ENCODE peak calls at places on chromosome 11, in eight cellular contexts. L, S, I, G, C, Q, N and A are unnamed samples.

GRCh38 chr11:86446163-86446923 is 71.7 kb downstream of the CCDC81 start:
- DNase-seq in Q (no peak), S (no peak), N (no peak), G (no peak), C (no peak), I (no peak), L (no peak), A (no peak)

GRCh38 chr11:47257518-47258316 is at the start of gene NR1H3:
- DNase-seq in I (no peak), C (peak; percentile 46), G (peak; percentile 84), S (peak; percentile 59), Q (no peak), L (peak; percentile 92), N (no peak), A (peak; percentile 83)

GRCh38 chr11:30172158-30172557 is 58.7 kb upstream of the FSHB start:
- DNase-seq in C (no peak), Q (no peak), L (no peak), I (no peak), N (no peak), S (no peak), G (no peak), A (no peak)

GRCh38 chr11:35214792-35215193 is 75.8 kb downstream of the CD44 start:
- DNase-seq in C (no peak), L (peak; percentile 25), I (no peak), N (peak; percentile 82), Q (no peak), S (peak; percentile 99), G (peak; percentile 81), A (no peak)

GRCh38 chr11:11504071-11504470 is 117.7 kb downstream of the GALNT18 start:
- DNase-seq in I (no peak), G (no peak), Q (no peak), S (no peak), C (no peak), N (no peak), L (no peak), A (peak; percentile 52)

GRCh38 chr11:113796663-113797259 is 17.2 kb downstream of the CLDN25 start:
- DNase-seq in Q (no peak), C (peak; percentile 57), I (peak; percentile 24), L (peak; percentile 58), S (peak; percentile 52), G (peak; percentile 87), N (no peak), A (no peak)

GRCh38 chr11:72430743-72431570 is 3.4 kb downstream of the CLPB start:
- DNase-seq in I (no peak), S (peak; percentile 67), N (no peak), L (peak; percentile 74), G (peak; percentile 77), Q (no peak), C (peak; percentile 59), A (peak; percentile 26)

GRCh38 chr11:61129608-61130523 is 27.6 kb downstream of the CD5 start:
- DNase-seq in S (peak; percentile 90), L (peak; percentile 99), C (no peak), N (no peak), I (no peak), G (peak; percentile 96), Q (peak; percentile 91), A (peak; percentile 90)

GRCh38 chr11:12543596-12544415 is 130.4 kb upstream of the TEAD1 start:
- DNase-seq in L (no peak), C (no peak), I (no peak), N (no peak), S (no peak), Q (no peak), G (no peak), A (no peak)

GRCh38 chr11:130675456-130675855 is 227.0 kb downstream of the ADAMTS15 start:
- DNase-seq in L (no peak), G (no peak), I (no peak), C (no peak), Q (no peak), S (peak; percentile 60), N (no peak), A (no peak)

GRCh38 chr11:93034031-93034430 is 64.6 kb downstream of the MTNR1B start:
- DNase-seq in N (no peak), I (no peak), S (peak; percentile 85), C (no peak), Q (no peak), L (no peak), G (no peak), A (no peak)

GRCh38 chr11:60280412-60280811 is at the start of gene MS4A4A:
- DNase-seq in C (no peak), N (no peak), G (no peak), L (no peak), Q (no peak), I (no peak), S (no peak), A (no peak)

GRCh38 chr11:35146074-35146521 is 7.1 kb downstream of the CD44 start:
- DNase-seq in I (no peak), Q (no peak), N (no peak), C (no peak), G (no peak), S (no peak), L (no peak), A (no peak)

GRCh38 chr11:102794382-102794781 is 3.6 kb downstream of the MMP1 start:
- DNase-seq in N (no peak), I (peak; percentile 12), G (peak; percentile 91), L (peak; percentile 59), S (peak; percentile 10), C (peak; percentile 18), Q (no peak), A (no peak)

GRCh38 chr11:33735426-33736147 is 636 bp downstream of the CD59 start:
- DNase-seq in N (no peak), L (peak; percentile 30), Q (no peak), S (peak; percentile 33), G (peak; percentile 52), I (no peak), C (no peak), A (peak; percentile 73)

GRCh38 chr11:108734956-108735559 is 70.2 kb downstream of the DDX10 start:
- DNase-seq in G (peak; percentile 57), I (no peak), N (no peak), S (peak; percentile 14), L (peak; percentile 18), Q (no peak), C (no peak), A (no peak)

GRCh38 chr11:67286621-67287333 is 2.3 kb upstream of the ANKRD13D start:
- DNase-seq in S (no peak), I (no peak), N (no peak), L (no peak), G (peak; percentile 40), Q (no peak), C (no peak), A (peak; percentile 68)

GRCh38 chr11:118342503-118343161 is at the start of gene CD3D:
- DNase-seq in L (no peak), C (no peak), S (no peak), I (no peak), G (peak; percentile 6), Q (no peak), N (no peak), A (no peak)

GRCh38 chr11:78213526-78214330 is 25.0 kb downstream of the USP35 start:
- DNase-seq in C (no peak), G (no peak), L (no peak), S (peak; percentile 48), I (no peak), Q (no peak), N (no peak), A (no peak)

GRCh38 chr11:10486161-10486840 is 31.2 kb downstream of the AMPD3 start:
- DNase-seq in L (no peak), I (no peak), C (no peak), N (no peak), Q (peak; percentile 48), S (no peak), G (no peak), A (no peak)

GRCh38 chr11:11691296-11692141 is 69.7 kb upstream of the GALNT18 start:
- DNase-seq in N (no peak), I (peak; percentile 17), C (no peak), G (peak; percentile 47), S (no peak), L (no peak), Q (no peak), A (no peak)